ENCODE peak calls at places on chromosome 5, in seven cellular contexts. One of them, this sample, is unnamed.

GRCh38 chr5:131528682-131529081 is 106.3 kb downstream of the RAPGEF6 start:
- DNase-seq in GM12865: peak; percentile 12
- DNase-seq in uterus: no peak
- DNase-seq in mesothelial cell of epicardium: no peak
- DNase-seq in GM20000: no peak
- DNase-seq in endothelial cell: no peak
- DNase-seq in type B pancreatic cell: no peak
- DNase-seq in this sample: no peak

GRCh38 chr5:99063737-99064136 is 134.9 kb upstream of the CHD1 start:
- DNase-seq in GM12865: no peak
- DNase-seq in uterus: no peak
- DNase-seq in mesothelial cell of epicardium: no peak
- DNase-seq in GM20000: no peak
- DNase-seq in endothelial cell: no peak
- DNase-seq in type B pancreatic cell: no peak
- DNase-seq in this sample: no peak

GRCh38 chr5:53303105-53303504 is 177.3 kb upstream of the FST start:
- DNase-seq in GM12865: no peak
- DNase-seq in uterus: no peak
- DNase-seq in mesothelial cell of epicardium: no peak
- DNase-seq in GM20000: no peak
- DNase-seq in endothelial cell: no peak
- DNase-seq in type B pancreatic cell: no peak
- DNase-seq in this sample: no peak

GRCh38 chr5:96881511-96882115 is 5.3 kb downstream of the ERAP2 start:
- DNase-seq in GM12865: no peak
- DNase-seq in uterus: no peak
- DNase-seq in mesothelial cell of epicardium: no peak
- DNase-seq in GM20000: no peak
- DNase-seq in endothelial cell: no peak
- DNase-seq in type B pancreatic cell: no peak
- DNase-seq in this sample: no peak

GRCh38 chr5:125575561-125576504 is 829.4 kb upstream of the ZNF608 start:
- DNase-seq in GM12865: no peak
- DNase-seq in uterus: no peak
- DNase-seq in mesothelial cell of epicardium: no peak
- DNase-seq in GM20000: no peak
- DNase-seq in endothelial cell: no peak
- DNase-seq in type B pancreatic cell: no peak
- DNase-seq in this sample: no peak

GRCh38 chr5:59729357-59729756 is 164.2 kb downstream of the PDE4D start:
- DNase-seq in GM12865: no peak
- DNase-seq in uterus: no peak
- DNase-seq in mesothelial cell of epicardium: no peak
- DNase-seq in GM20000: no peak
- DNase-seq in endothelial cell: no peak
- DNase-seq in type B pancreatic cell: no peak
- DNase-seq in this sample: no peak

GRCh38 chr5:170632985-170633234 is 129.1 kb downstream of the KCNIP1 start:
- DNase-seq in GM12865: peak; percentile 32
- DNase-seq in uterus: peak; percentile 77
- DNase-seq in mesothelial cell of epicardium: peak; percentile 69
- DNase-seq in GM20000: peak; percentile 87
- DNase-seq in endothelial cell: peak; percentile 90
- DNase-seq in type B pancreatic cell: peak; percentile 90
- DNase-seq in this sample: peak; percentile 83

GRCh38 chr5:108260105-108260857 is 121.6 kb downstream of the FBXL17 start:
- DNase-seq in GM12865: peak; percentile 89
- DNase-seq in uterus: peak; percentile 57
- DNase-seq in mesothelial cell of epicardium: peak; percentile 34
- DNase-seq in GM20000: peak; percentile 52
- DNase-seq in endothelial cell: peak; percentile 80
- DNase-seq in type B pancreatic cell: peak; percentile 73
- DNase-seq in this sample: peak; percentile 72

GRCh38 chr5:83306572-83307241 is 164.8 kb upstream of the VCAN start:
- DNase-seq in GM12865: peak; percentile 75
- DNase-seq in uterus: no peak
- DNase-seq in mesothelial cell of epicardium: no peak
- DNase-seq in GM20000: peak; percentile 63
- DNase-seq in endothelial cell: no peak
- DNase-seq in type B pancreatic cell: no peak
- DNase-seq in this sample: peak; percentile 71

GRCh38 chr5:74555991-74556390 is 84.5 kb downstream of the ENC1 start:
- DNase-seq in GM12865: no peak
- DNase-seq in uterus: no peak
- DNase-seq in mesothelial cell of epicardium: no peak
- DNase-seq in GM20000: no peak
- DNase-seq in endothelial cell: no peak
- DNase-seq in type B pancreatic cell: no peak
- DNase-seq in this sample: no peak

GRCh38 chr5:160270704-160271103 is 41.4 kb downstream of the FABP6 start:
- DNase-seq in GM12865: no peak
- DNase-seq in uterus: no peak
- DNase-seq in mesothelial cell of epicardium: no peak
- DNase-seq in GM20000: no peak
- DNase-seq in endothelial cell: no peak
- DNase-seq in type B pancreatic cell: no peak
- DNase-seq in this sample: no peak

GRCh38 chr5:73417307-73418035 is 31.1 kb downstream of the FOXD1 start:
- DNase-seq in GM12865: no peak
- DNase-seq in uterus: no peak
- DNase-seq in mesothelial cell of epicardium: no peak
- DNase-seq in GM20000: no peak
- DNase-seq in endothelial cell: no peak
- DNase-seq in type B pancreatic cell: no peak
- DNase-seq in this sample: no peak

GRCh38 chr5:175422058-175422457 is 21.9 kb downstream of the DRD1 start:
- DNase-seq in GM12865: no peak
- DNase-seq in uterus: no peak
- DNase-seq in mesothelial cell of epicardium: no peak
- DNase-seq in GM20000: no peak
- DNase-seq in endothelial cell: no peak
- DNase-seq in type B pancreatic cell: no peak
- DNase-seq in this sample: no peak

GRCh38 chr5:175728316-175728715 is 70.4 kb downstream of the HRH2 start:
- DNase-seq in GM12865: no peak
- DNase-seq in uterus: no peak
- DNase-seq in mesothelial cell of epicardium: no peak
- DNase-seq in GM20000: no peak
- DNase-seq in endothelial cell: no peak
- DNase-seq in type B pancreatic cell: no peak
- DNase-seq in this sample: no peak

GRCh38 chr5:43182421-43182820 is 9.6 kb upstream of the NIM1K start:
- DNase-seq in GM12865: no peak
- DNase-seq in uterus: no peak
- DNase-seq in mesothelial cell of epicardium: no peak
- DNase-seq in GM20000: no peak
- DNase-seq in endothelial cell: no peak
- DNase-seq in type B pancreatic cell: no peak
- DNase-seq in this sample: no peak

GRCh38 chr5:67493676-67494075 is 297.1 kb upstream of the CD180 start:
- DNase-seq in GM12865: peak; percentile 11
- DNase-seq in uterus: no peak
- DNase-seq in mesothelial cell of epicardium: no peak
- DNase-seq in GM20000: peak; percentile 5
- DNase-seq in endothelial cell: peak; percentile 27
- DNase-seq in type B pancreatic cell: no peak
- DNase-seq in this sample: peak; percentile 49

GRCh38 chr5:36919238-36919637 is 42.7 kb downstream of the NIPBL start:
- DNase-seq in GM12865: no peak
- DNase-seq in uterus: no peak
- DNase-seq in mesothelial cell of epicardium: no peak
- DNase-seq in GM20000: no peak
- DNase-seq in endothelial cell: no peak
- DNase-seq in type B pancreatic cell: no peak
- DNase-seq in this sample: no peak

GRCh38 chr5:116751684-116752083 is 177.1 kb upstream of the SEMA6A start:
- DNase-seq in GM12865: no peak
- DNase-seq in uterus: no peak
- DNase-seq in mesothelial cell of epicardium: no peak
- DNase-seq in GM20000: no peak
- DNase-seq in endothelial cell: no peak
- DNase-seq in type B pancreatic cell: no peak
- DNase-seq in this sample: no peak

GRCh38 chr5:116750626-116751188 is 176.1 kb upstream of the SEMA6A start:
- DNase-seq in GM12865: no peak
- DNase-seq in uterus: no peak
- DNase-seq in mesothelial cell of epicardium: no peak
- DNase-seq in GM20000: no peak
- DNase-seq in endothelial cell: no peak
- DNase-seq in type B pancreatic cell: no peak
- DNase-seq in this sample: no peak

GRCh38 chr5:116754556-116754955 is 179.9 kb upstream of the SEMA6A start:
- DNase-seq in GM12865: no peak
- DNase-seq in uterus: no peak
- DNase-seq in mesothelial cell of epicardium: no peak
- DNase-seq in GM20000: no peak
- DNase-seq in endothelial cell: no peak
- DNase-seq in type B pancreatic cell: no peak
- DNase-seq in this sample: no peak

GRCh38 chr5:116759860-116760644 is 185.4 kb upstream of the SEMA6A start:
- DNase-seq in GM12865: no peak
- DNase-seq in uterus: no peak
- DNase-seq in mesothelial cell of epicardium: no peak
- DNase-seq in GM20000: no peak
- DNase-seq in endothelial cell: no peak
- DNase-seq in type B pancreatic cell: no peak
- DNase-seq in this sample: no peak

GRCh38 chr5:116756531-116756930 is 181.9 kb upstream of the SEMA6A start:
- DNase-seq in GM12865: no peak
- DNase-seq in uterus: no peak
- DNase-seq in mesothelial cell of epicardium: no peak
- DNase-seq in GM20000: no peak
- DNase-seq in endothelial cell: no peak
- DNase-seq in type B pancreatic cell: no peak
- DNase-seq in this sample: no peak
- TF ChIP-seq CTCF in GM12865: no peak
- TF ChIP-seq CTCF in uterus: no peak
- TF ChIP-seq CTCF in mesothelial cell of epicardium: no peak
- TF ChIP-seq CTCF in GM20000: no peak
- TF ChIP-seq CTCF in endothelial cell: no peak
- TF ChIP-seq CTCF in type B pancreatic cell: no peak
- TF ChIP-seq CTCF in this sample: no peak

DNA sequence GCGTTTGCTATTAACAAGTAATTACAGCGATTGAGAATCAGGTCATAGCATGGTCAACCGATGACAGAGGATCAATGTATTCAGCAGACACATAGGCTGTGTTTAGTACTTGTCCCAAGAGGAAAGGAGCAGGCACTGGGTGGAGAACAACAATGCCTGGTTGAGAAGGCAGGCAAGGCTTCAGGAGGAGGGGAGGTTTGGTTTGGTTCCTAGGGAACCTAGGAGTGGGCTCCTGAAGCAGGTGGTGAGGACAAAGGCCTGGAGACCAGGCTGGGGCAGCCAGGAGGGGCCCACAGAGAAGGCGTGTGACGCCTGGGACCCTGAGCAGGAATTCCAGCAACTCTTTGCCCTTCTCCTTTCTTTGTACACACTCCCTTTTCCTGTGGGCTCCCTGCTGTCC is 195.6 kb downstream of the SPOCK1 start:
- DNase-seq in GM12865: no peak
- DNase-seq in uterus: no peak
- DNase-seq in mesothelial cell of epicardium: no peak
- DNase-seq in GM20000: no peak
- DNase-seq in endothelial cell: no peak
- DNase-seq in type B pancreatic cell: no peak
- DNase-seq in this sample: no peak
- TF ChIP-seq CTCF in GM12865: no peak
- TF ChIP-seq CTCF in uterus: no peak
- TF ChIP-seq CTCF in mesothelial cell of epicardium: no peak
- TF ChIP-seq CTCF in GM20000: no peak
- TF ChIP-seq CTCF in endothelial cell: no peak
- TF ChIP-seq CTCF in type B pancreatic cell: no peak
- TF ChIP-seq CTCF in this sample: no peak

GRCh38 chr5:177982072-177982727 is 13.8 kb downstream of the PROP1 start:
- DNase-seq in GM12865: peak; percentile 29
- DNase-seq in uterus: no peak
- DNase-seq in mesothelial cell of epicardium: no peak
- DNase-seq in GM20000: no peak
- DNase-seq in endothelial cell: no peak
- DNase-seq in type B pancreatic cell: peak; percentile 66
- DNase-seq in this sample: no peak
- TF ChIP-seq CTCF in GM12865: no peak
- TF ChIP-seq CTCF in uterus: no peak
- TF ChIP-seq CTCF in mesothelial cell of epicardium: no peak
- TF ChIP-seq CTCF in GM20000: no peak
- TF ChIP-seq CTCF in endothelial cell: no peak
- TF ChIP-seq CTCF in type B pancreatic cell: peak; percentile 21
- TF ChIP-seq CTCF in this sample: no peak

GRCh38 chr5:171848911-171849520 is 63.4 kb downstream of the SMIM23 start:
- DNase-seq in GM12865: no peak
- DNase-seq in uterus: no peak
- DNase-seq in mesothelial cell of epicardium: no peak
- DNase-seq in GM20000: no peak
- DNase-seq in endothelial cell: no peak
- DNase-seq in type B pancreatic cell: no peak
- DNase-seq in this sample: no peak

GRCh38 chr5:171849585-171850353 is 64.2 kb downstream of the SMIM23 start:
- DNase-seq in GM12865: no peak
- DNase-seq in uterus: peak; percentile 47
- DNase-seq in mesothelial cell of epicardium: no peak
- DNase-seq in GM20000: no peak
- DNase-seq in endothelial cell: no peak
- DNase-seq in type B pancreatic cell: no peak
- DNase-seq in this sample: peak; percentile 51

GRCh38 chr5:171851251-171851650 is 65.6 kb downstream of the SMIM23 start:
- DNase-seq in GM12865: no peak
- DNase-seq in uterus: no peak
- DNase-seq in mesothelial cell of epicardium: no peak
- DNase-seq in GM20000: no peak
- DNase-seq in endothelial cell: no peak
- DNase-seq in type B pancreatic cell: no peak
- DNase-seq in this sample: no peak

GRCh38 chr5:171852255-171852681 is 66.7 kb downstream of the SMIM23 start:
- DNase-seq in GM12865: no peak
- DNase-seq in uterus: no peak
- DNase-seq in mesothelial cell of epicardium: no peak
- DNase-seq in GM20000: no peak
- DNase-seq in endothelial cell: no peak
- DNase-seq in type B pancreatic cell: no peak
- DNase-seq in this sample: no peak

DNA sequence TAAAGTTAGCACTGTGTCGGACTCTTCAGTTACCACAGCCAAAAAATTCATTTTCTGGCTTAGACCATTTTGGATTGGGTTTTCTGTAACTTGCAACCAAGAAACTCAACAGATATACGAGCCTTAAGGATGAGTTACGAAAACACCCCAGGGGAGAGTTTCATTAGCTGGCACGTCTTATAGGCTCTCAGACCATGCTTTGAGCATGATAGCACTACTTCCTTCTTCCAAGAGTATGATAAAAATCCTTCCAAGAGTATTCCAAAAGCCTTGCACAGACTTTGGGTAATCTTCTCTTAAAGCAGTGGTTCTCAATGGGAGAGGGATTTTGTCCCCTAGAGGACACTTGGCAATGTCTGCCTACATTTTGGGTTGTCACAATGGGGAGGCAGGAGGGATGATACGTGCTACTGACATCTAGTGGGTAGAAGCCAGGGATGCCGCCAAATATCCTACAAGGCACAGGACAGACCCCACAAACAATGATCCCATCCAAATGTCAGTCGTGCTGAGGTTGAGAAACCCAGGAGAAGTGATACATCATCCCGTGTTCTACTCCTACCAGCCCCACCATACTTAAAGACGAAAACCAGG is 64.8 kb downstream of the SMIM23 start:
- DNase-seq in GM12865: peak; percentile 17
- DNase-seq in uterus: no peak
- DNase-seq in mesothelial cell of epicardium: no peak
- DNase-seq in GM20000: no peak
- DNase-seq in endothelial cell: peak; percentile 28
- DNase-seq in type B pancreatic cell: no peak
- DNase-seq in this sample: peak; percentile 50
- TF ChIP-seq CTCF in GM12865: peak; percentile 32
- TF ChIP-seq CTCF in uterus: no peak
- TF ChIP-seq CTCF in mesothelial cell of epicardium: no peak
- TF ChIP-seq CTCF in GM20000: no peak
- TF ChIP-seq CTCF in endothelial cell: no peak
- TF ChIP-seq CTCF in type B pancreatic cell: peak; percentile 68
- TF ChIP-seq CTCF in this sample: no peak